ENCODE peak calls at places on chromosomes 4 and X, in five cellular contexts. I is tibial artery, Z is astrocyte, S is brain microvascular endothelial cell, W is uterus. Q is an unnamed sample.

GRCh38 chr4:26204911-26205368 is 115.9 kb upstream of the RBPJ start:
- DNase-seq in Z (no peak), S (no peak), W (peak; percentile 63), I (peak; percentile 72), Q (no peak)

GRCh38 chrX:18873189-18873791 is 110.6 kb downstream of the PHKA2 start:
- DNase-seq in Z (peak; percentile 69), S (peak; percentile 51), W (peak; percentile 66), I (peak; percentile 78), Q (no peak)

GRCh38 chrX:53171356-53171755 is 53.7 kb downstream of the KDM5C start:
- DNase-seq in W (no peak), I (no peak), S (no peak), Z (no peak), Q (no peak)

GRCh38 chr4:47434931-47435330 is 28.6 kb downstream of the COMMD8 start:
- DNase-seq in S (no peak), I (no peak), Z (no peak), W (no peak), Q (no peak)

GRCh38 chr4:81021526-81021944 is 9.0 kb upstream of the BMP3 start:
- DNase-seq in Z (no peak), W (no peak), S (no peak), I (no peak), Q (no peak)

GRCh38 chrX:66021758-66022741 is 17.8 kb downstream of the VSIG4 start:
- DNase-seq in W (no peak), S (no peak), Z (no peak), I (no peak), Q (no peak)

GRCh38 chr4:96035727-96036126 is 195.8 kb downstream of the PDHA2 start:
- DNase-seq in W (no peak), Z (no peak), S (peak; percentile 3), I (no peak), Q (no peak)

GRCh38 chr4:94892051-94892450 is 134.3 kb downstream of the BMPR1B start:
- DNase-seq in W (no peak), S (peak; percentile 3), Z (peak; percentile 38), I (no peak), Q (no peak)

GRCh38 chrX:12894074-12894691 is 12.2 kb upstream of the TLR8 start:
- DNase-seq in Z (no peak), W (no peak), S (peak; percentile 8), I (no peak), Q (no peak)

GRCh38 chrX:72299891-72300630 is 5.7 kb downstream of the CITED1 start:
- DNase-seq in I (no peak), Z (no peak), W (no peak), S (no peak), Q (no peak)

GRCh38 chrX:67338262-67338661 is 205.6 kb upstream of the AR start:
- DNase-seq in S (no peak), I (no peak), W (no peak), Z (no peak), Q (no peak)

GRCh38 chrX:103063918-103064434 is at the start of gene BEX1:
- DNase-seq in S (peak; percentile 54), I (no peak), W (peak; percentile 46), Z (peak; percentile 28), Q (no peak)

GRCh38 chrX:19782419-19782818 is 105.0 kb downstream of the SH3KBP1 start:
- DNase-seq in Z (no peak), W (no peak), S (no peak), I (no peak), Q (no peak)

GRCh38 chr4:8346838-8347605 is 77.5 kb downstream of the HTRA3 start:
- DNase-seq in S (no peak), Z (no peak), W (no peak), I (peak; percentile 44), Q (no peak)

GRCh38 chr4:155495572-155496293 is 119.0 kb upstream of the MAP9 start:
- DNase-seq in Z (peak; percentile 9), S (no peak), I (no peak), W (no peak), Q (no peak)

GRCh38 chrX:148593146-148593545 is 92.7 kb downstream of the AFF2 start:
- DNase-seq in W (no peak), I (no peak), Z (no peak), S (no peak), Q (no peak)

GRCh38 chrX:74133156-74133796 is 170.7 kb upstream of the ZCCHC13 start:
- DNase-seq in S (peak; percentile 60), Z (peak; percentile 53), W (no peak), I (no peak), Q (peak; percentile 1)

GRCh38 chr4:55125763-55126541 is 557 bp upstream of the KDR start:
- DNase-seq in I (peak; percentile 76), S (no peak), Z (peak; percentile 14), W (no peak), Q (no peak)

GRCh38 chrX:135914404-135914803 is 20.9 kb downstream of the SAGE1 start:
- DNase-seq in S (no peak), Z (no peak), I (no peak), W (no peak), Q (no peak)

GRCh38 chr4:127732623-127733199 is 2.5 kb downstream of the SLC25A31 start:
- DNase-seq in Z (peak; percentile 16), I (no peak), S (peak; percentile 31), W (no peak), Q (no peak)

GRCh38 chr4:149371021-149371420 is 444.6 kb downstream of the IQCM start:
- DNase-seq in S (peak; percentile 32), I (no peak), W (no peak), Z (peak; percentile 56), Q (no peak)

GRCh38 chr4:94036964-94037363 is 170.7 kb upstream of the SMARCAD1 start:
- DNase-seq in W (no peak), I (no peak), S (peak; percentile 35), Z (no peak), Q (no peak)

GRCh38 chr4:83618991-83619390 is 83.1 kb downstream of the GPAT3 start:
- DNase-seq in S (no peak), I (no peak), Z (peak; percentile 65), W (no peak), Q (no peak)

GRCh38 chr4:87322754-87323153 is at the start of gene HSD17B13:
- DNase-seq in Z (no peak), I (no peak), S (no peak), W (no peak), Q (no peak)

GRCh38 chr4:141011799-141012377 is 121.4 kb downstream of the RNF150 start:
- DNase-seq in S (no peak), Z (no peak), W (no peak), I (no peak), Q (no peak)

GRCh38 chr4:105461221-105462041 is 12.4 kb downstream of the PPA2 start:
- DNase-seq in I (no peak), S (no peak), W (no peak), Z (peak; percentile 57), Q (no peak)

GRCh38 chr4:26779674-26780073 is 81.0 kb upstream of the STIM2 start:
- DNase-seq in I (no peak), Z (peak; percentile 65), W (no peak), S (no peak), Q (no peak)

GRCh38 chrX:126489141-126489540 is 63.5 kb downstream of the DCAF12L1 start:
- DNase-seq in S (no peak), I (no peak), Z (no peak), W (no peak), Q (no peak)

GRCh38 chrX:56974408-56974807 is 20.9 kb downstream of the SPIN3 start:
- DNase-seq in S (no peak), I (no peak), W (no peak), Z (no peak), Q (no peak)

GRCh38 chr4:129231907-129232626 is 136.1 kb downstream of the C4orf33 start:
- DNase-seq in S (no peak), I (no peak), Z (no peak), W (no peak), Q (no peak)

GRCh38 chr4:1232661-1233621 is 16.0 kb downstream of the CTBP1 start:
- DNase-seq in I (no peak), W (no peak), S (peak; percentile 80), Z (peak; percentile 25), Q (no peak)

DNA sequence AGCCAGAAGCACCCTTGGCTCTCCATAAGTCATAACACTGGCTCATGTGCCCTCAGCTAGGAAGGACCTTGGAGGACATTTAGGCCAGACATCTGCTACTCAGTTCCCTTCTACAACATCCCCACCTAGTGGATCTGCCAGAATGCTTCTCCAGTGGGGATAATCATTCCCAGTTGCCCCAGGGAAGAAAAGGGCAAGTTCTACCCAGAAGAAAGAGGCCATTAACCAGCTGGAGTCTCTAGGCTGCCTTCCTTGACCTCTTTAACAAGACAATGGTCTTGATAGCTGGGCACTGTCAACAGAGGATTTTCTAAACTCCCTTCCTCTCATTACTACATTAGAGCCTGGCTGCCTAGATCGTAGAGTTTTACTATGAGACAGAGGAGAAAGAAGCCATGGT is 42.0 kb downstream of the LGI2 start:
- DNase-seq in W (no peak), I (no peak), Z (no peak), S (peak; percentile 33), Q (no peak)
- H3K4me3 ChIP-seq in W (no peak overlapping the region), I (no peak overlapping the region), Z (no peak overlapping the region), S (no peak overlapping the region), Q (no peak overlapping the region)

GRCh38 chrX:100642296-100642695 is 1.7 kb upstream of the SRPX2 start:
- DNase-seq in S (no peak), W (no peak), Z (no peak), I (no peak), Q (no peak)

GRCh38 chrX:100635989-100636320 is 651 bp downstream of the TSPAN6 start:
- DNase-seq in W (no peak), Z (no peak), S (no peak), I (no peak), Q (no peak)

GRCh38 chrX:100635040-100635439 is 1.6 kb downstream of the TSPAN6 start:
- DNase-seq in Z (no peak), I (no peak), W (no peak), S (no peak), Q (no peak)

GRCh38 chrX:100636321-100636991 is at the start of gene TSPAN6:
- DNase-seq in I (peak; percentile 83), Z (peak; percentile 72), S (peak; percentile 89), W (peak; percentile 83), Q (peak; percentile 59)
- H3K4me3 ChIP-seq in I (peak within 1 kb of the TSS; percentile 64), Z (peak within 1 kb of the TSS; percentile 80), S (peak within 1 kb of the TSS; percentile 73), W (peak within 1 kb of the TSS; percentile 38), Q (peak within 1 kb of the TSS; percentile 47)

DNA sequence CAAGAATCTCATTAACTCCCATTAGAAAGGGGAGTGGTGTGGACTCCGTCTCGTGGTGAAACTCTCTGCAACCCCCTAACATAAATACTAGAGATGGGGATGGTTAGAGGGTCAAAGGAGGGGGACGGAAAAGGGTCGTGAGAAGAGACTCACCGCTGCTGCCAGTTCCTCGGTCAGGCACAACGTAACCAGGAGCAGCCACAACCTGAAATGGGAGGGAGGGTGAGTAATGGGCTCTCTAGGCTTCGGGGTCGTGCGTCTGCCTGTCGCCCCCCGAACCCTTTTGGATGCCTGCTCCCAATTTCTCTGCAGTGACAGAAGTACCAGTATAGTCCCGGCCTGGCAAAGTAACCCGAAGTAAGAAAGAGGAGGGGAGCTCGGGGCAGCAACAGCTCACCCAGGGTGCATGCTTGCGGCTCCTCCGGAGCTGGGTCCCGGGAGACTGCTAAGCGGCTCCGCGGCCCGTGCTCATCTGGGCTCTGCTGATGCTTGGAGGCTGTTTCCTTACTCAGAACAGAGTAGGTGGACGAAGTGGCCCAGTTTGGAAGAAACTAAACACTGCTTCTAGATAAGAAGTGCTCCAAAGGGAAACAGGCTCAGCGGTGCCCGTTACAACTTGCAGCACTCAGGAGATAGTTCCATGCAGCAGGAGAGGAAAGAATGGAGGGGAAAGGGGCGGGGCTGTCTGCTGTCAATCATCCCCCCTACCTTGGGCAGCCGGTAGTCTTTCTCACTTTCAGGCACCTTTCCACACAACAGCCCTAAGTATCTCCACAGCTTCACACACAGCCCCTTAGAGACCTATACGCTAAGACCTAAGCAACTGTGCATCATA is at the start of gene COL4A6:
- DNase-seq in S (peak; percentile 5), W (peak; percentile 22), Z (no peak), I (peak; percentile 60), Q (no peak)
- H3K4me3 ChIP-seq in S (peak within 1 kb of the TSS; percentile 68), W (peak within 1 kb of the TSS; percentile 50), Z (peak within 1 kb of the TSS; percentile 80), I (peak within 1 kb of the TSS; percentile 62), Q (no peak within 1 kb of the TSS)

GRCh38 chr4:185644408-185644807 is 109.1 kb upstream of the PDLIM3 start:
- DNase-seq in S (no peak), W (no peak), Z (no peak), I (no peak), Q (no peak)
- H3K4me3 ChIP-seq in S (no peak overlapping the region), W (no peak overlapping the region), Z (no peak overlapping the region), I (no peak overlapping the region), Q (no peak overlapping the region)